ENCODE peak calls at places on chromosomes 7 and 10, in five cellular contexts. U is astrocyte, C is epithelial cell of proximal tubule, V is BJ, W is tibial nerve. J is an unnamed sample.

GRCh38 chr7:141585592-141586510 is 34.6 kb downstream of the AGK start:
- DNase-seq in U (peak; percentile 99), C (peak; percentile 79), V (peak; percentile 80), W (no peak), J (no peak)

GRCh38 chr7:144907577-144907976 is 71.7 kb upstream of the TPK1 start:
- DNase-seq in U (no peak), C (no peak), V (no peak), W (no peak), J (no peak)

GRCh38 chr7:11638026-11638774 is 193.8 kb downstream of the THSD7A start:
- DNase-seq in U (no peak), C (no peak), V (no peak), W (no peak), J (no peak)

GRCh38 chr7:87600130-87601124 is at the start of gene ABCB1:
- DNase-seq in U (peak; percentile 66), C (peak; percentile 56), V (no peak), W (no peak), J (peak; percentile 83)

GRCh38 chr7:8491106-8491505 is 57.7 kb downstream of the NXPH1 start:
- DNase-seq in U (no peak), C (no peak), V (no peak), W (no peak), J (no peak)

GRCh38 chr10:72515455-72515854 is 110.4 kb downstream of the MICU1 start:
- DNase-seq in U (no peak), C (no peak), V (no peak), W (no peak), J (no peak)

GRCh38 chr10:105585215-105585614 is 944.1 kb downstream of the SORCS3 start:
- DNase-seq in U (no peak), C (no peak), V (no peak), W (no peak), J (no peak)

GRCh38 chr7:128791121-128791967 is 424 bp upstream of the CCDC136 start:
- DNase-seq in U (no peak), C (no peak), V (no peak), W (no peak), J (peak; percentile 74)

GRCh38 chr7:112286294-112287086 is 80.0 kb downstream of the ZNF277 start:
- DNase-seq in U (no peak), C (no peak), V (no peak), W (no peak), J (no peak)

GRCh38 chr10:122116331-122116730 is 127.4 kb downstream of the TACC2 start:
- DNase-seq in U (peak; percentile 71), C (no peak), V (no peak), W (no peak), J (no peak)

DNA sequence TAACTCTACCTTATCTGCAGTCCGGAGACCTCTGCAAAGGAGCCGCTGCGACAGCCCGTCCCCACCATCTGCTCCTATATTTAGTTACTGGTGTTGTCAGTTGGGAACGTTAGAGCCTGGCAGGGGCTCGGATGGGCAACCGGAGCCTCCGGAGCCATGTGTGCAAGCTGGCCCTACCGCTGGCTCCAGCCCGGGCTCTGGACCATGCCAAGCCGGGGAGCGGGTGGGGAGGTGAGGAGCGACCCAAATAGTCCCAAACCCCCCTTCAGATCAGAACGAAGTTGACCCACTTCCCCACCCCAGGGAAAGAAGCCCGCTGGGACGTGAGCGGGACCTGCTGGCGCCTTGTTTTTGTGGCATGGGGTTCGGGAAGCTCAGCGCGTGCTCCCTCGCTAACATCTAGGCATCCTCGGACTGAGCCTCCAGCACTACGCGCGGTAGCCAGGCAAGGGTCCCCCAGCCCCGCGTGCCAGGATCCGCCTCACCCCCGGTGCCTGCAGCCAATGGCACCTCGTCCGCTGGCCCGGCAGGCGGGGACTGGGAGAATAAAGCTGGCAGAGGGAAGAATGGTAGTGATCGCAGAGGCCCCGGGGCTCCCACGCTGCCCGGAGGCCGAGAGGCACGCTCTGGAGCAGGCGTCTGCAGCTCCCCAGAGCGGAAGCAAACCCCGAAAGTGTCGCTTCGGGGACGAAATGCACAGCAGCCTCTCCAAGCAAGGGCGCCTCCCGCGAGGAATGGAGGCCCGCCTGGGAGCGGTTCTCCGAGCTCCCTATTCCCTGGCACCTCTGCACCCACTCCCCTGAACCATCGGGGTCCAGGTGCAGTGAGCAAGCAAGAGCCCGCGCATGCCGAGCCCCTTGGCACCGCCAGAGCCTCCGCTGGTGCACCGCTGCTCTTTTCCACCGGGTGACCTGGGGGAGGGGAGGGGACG is 669 bp downstream of the LRRC20 start:
- DNase-seq in U (peak; percentile 7), C (no peak), V (no peak), W (no peak), J (peak; percentile 63)
- TF ChIP-seq CTCF in U (no peak), C (no peak), V (no peak), W (no peak), J (no peak)

DNA sequence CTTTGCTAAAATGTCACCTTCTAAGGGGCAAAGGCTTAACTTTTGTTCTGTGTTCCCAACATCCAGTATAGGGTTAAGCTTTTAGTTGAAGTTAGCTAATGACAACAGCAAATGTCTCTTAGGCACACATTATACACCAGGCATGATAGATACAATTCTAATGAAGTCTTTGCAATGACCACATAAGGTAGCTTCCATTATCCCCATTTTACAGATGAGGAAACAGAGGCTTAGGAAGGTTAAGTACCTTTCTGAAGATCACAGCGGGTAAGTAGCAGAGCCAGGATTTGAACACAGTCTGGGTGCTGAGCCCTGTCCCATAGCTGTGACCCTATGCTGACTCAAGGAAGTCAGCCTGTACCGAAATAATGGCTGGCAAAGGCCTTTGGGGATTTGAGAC is 1.9 kb downstream of the BUD31 start:
- DNase-seq in U (no peak), C (no peak), V (no peak), W (no peak), J (no peak)
- H3K4me3 ChIP-seq in U (no peak overlapping the region), C (no peak overlapping the region), V (no peak overlapping the region), W (no peak overlapping the region), J (no peak overlapping the region)

GRCh38 chr10:23656735-23657134 is 217.9 kb downstream of the OTUD1 start:
- DNase-seq in U (no peak), C (peak; percentile 22), V (no peak), W (no peak), J (peak; percentile 2)
- TF ChIP-seq CTCF in U (no peak), C (peak; percentile 95), V (no peak), W (peak; percentile 32), J (no peak)

DNA sequence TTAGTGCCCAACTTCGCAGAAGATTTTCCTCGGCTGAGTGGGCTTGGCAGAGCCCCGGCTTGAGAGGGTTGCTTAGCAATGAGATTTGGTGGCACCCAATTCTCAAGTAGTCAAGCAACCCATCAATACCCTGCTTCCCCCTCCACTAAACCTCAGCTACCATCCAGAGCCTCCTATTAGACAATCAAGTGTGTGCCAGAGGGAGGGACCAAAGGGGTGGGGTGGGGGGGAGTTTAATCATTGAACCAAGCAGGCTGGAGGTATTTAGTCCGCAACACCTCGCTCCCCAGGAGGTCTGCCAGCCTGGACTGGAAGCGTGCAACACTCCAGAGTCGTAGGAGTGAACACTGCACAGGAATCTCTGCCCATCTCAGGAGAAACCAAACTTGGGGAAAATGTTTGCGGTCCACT is at the start of gene HKDC1:
- DNase-seq in U (no peak), C (peak; percentile 70), V (no peak), W (no peak), J (no peak)
- H3K4me3 ChIP-seq in U (no peak within 1 kb of the TSS), C (peak within 1 kb of the TSS; percentile 83), V (no peak within 1 kb of the TSS), W (no peak within 1 kb of the TSS), J (no peak within 1 kb of the TSS)

GRCh38 chr7:34281260-34281659 is 375.9 kb downstream of the BMPER start:
- DNase-seq in U (no peak), C (no peak), V (no peak), W (no peak), J (no peak)
- TF ChIP-seq CTCF in U (no peak), C (peak; percentile 26), V (peak; percentile 29), W (no peak), J (no peak)

GRCh38 chr10:116741391-116742351 is 695 bp downstream of the HSPA12A start:
- DNase-seq in U (no peak), C (no peak), V (no peak), W (no peak), J (peak; percentile 32)
- H3K4me3 ChIP-seq in U (peak overlapping the region; percentile 63), C (peak overlapping the region; percentile 97), V (peak overlapping the region; percentile 67), W (peak overlapping the region; percentile 85), J (peak overlapping the region; percentile 32)

DNA sequence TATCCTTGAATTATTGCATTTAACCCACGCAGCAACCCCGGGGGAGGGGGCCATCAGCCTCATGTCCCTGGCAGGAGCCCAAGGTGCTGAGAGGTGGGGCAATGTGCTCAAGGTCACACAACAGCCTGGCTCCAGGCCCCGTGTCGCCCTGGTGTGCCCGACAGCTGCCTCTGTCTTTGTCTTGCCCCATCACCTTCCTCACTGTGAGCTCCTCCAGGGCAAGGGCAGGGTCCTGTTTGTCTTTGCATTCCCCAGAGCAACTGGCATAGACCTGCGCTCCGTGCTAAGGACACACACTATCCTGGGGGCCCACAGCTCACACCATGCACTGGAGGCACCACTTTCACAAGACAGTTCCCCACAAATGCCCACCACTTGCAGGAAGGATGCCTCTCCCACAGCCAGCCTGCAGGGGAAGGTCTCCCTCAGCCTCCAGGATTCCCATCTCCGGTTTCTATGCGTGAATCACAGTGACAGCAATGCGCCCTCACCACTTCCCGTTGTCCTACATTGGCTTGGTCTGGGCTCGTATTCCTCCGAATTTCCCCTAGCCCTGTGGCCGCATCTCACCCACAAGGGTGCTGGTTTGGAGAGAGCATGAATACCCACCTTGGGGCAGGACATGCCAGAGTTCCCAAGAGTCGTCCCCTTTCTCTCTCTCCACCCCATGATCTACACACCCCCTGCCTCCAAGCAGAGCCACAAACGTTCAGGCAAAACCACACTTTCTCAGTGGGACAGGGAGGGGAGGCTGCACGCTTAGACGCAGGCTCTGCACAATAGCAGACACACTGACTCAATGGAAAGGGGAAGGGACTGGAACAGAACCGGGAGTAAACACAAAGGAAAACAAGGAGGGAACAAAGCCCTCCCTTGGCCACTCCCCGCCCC is 10.3 kb downstream of the ITPRIP start:
- DNase-seq in U (peak; percentile 87), C (no peak), V (peak; percentile 49), W (peak; percentile 16), J (no peak)
- TF ChIP-seq CTCF in U (no peak), C (no peak), V (peak; percentile 50), W (no peak), J (no peak)

GRCh38 chr10:99331207-99331803 is 2.1 kb downstream of the CNNM1 start:
- DNase-seq in U (no peak), C (no peak), V (no peak), W (no peak), J (no peak)
- H3K4me3 ChIP-seq in U (no peak overlapping the region), C (no peak overlapping the region), V (no peak overlapping the region), W (no peak overlapping the region), J (no peak overlapping the region)